ENCODE peak calls at places on chromosomes 5 and 9, in four cellular contexts. S is ovary; X is naive thymus-derived CD4-positive, alpha-beta T cell; F is HCT116. Z is an unnamed sample. For H3K4me1 and H3K27me3, the result is how much of the 10 kb centered on the place peaks cover.

GRCh38 chr5:76586531-76586930 is 36.7 kb downstream of the F2RL2 start:
- DNase-seq in S (no peak), X (no peak), F (no peak), Z (no peak)

GRCh38 chr5:97163360-97163764 is 19.7 kb downstream of the RIOK2 start:
- DNase-seq in S (no peak), X (no peak), F (no peak), Z (peak)

GRCh38 chr9:4622016-4622415 is 40.1 kb upstream of the PLPP6 start:
- DNase-seq in S (no peak), X (no peak), F (no peak), Z (no peak)

GRCh38 chr9:16615451-16615850 is 255.0 kb downstream of the BNC2 start:
- DNase-seq in S (no peak), X (no peak), F (no peak), Z (peak)

GRCh38 chr9:92950359-92950955 is 3.1 kb downstream of the FGD3 start:
- DNase-seq in S (no peak), X (no peak), F (no peak), Z (no peak)

GRCh38 chr9:83588256-83588655 is 34.7 kb upstream of the IDNK start:
- DNase-seq in S (no peak), X (no peak), F (no peak), Z (no peak)

GRCh38 chr5:145463634-145464033 is 371.5 kb downstream of the PRELID2 start:
- DNase-seq in S (no peak), X (no peak), F (no peak), Z (no peak)

GRCh38 chr5:65100846-65101678 is 332.3 kb downstream of the CWC27 start:
- DNase-seq in S (peak), X (no peak), F (peak), Z (peak)

GRCh38 chr5:76701298-76701697 is 14.6 kb upstream of the F2R start:
- DNase-seq in S (no peak), X (no peak), F (no peak), Z (no peak)

GRCh38 chr9:131276107-131276888 is at the start of gene FAM78A:
- DNase-seq in S (peak), X (peak), F (no peak), Z (peak)

GRCh38 chr9:19922476-19923118 is 133.8 kb upstream of the SLC24A2 start:
- DNase-seq in S (peak), X (no peak), F (peak), Z (peak)

GRCh38 chr9:35792044-35792813 is 838 bp downstream of the NPR2 start:
- DNase-seq in S (peak), X (no peak), F (no peak), Z (no peak)

GRCh38 chr9:35790025-35790384 is 1.4 kb upstream of the NPR2 start:
- DNase-seq in S (no peak), X (no peak), F (no peak), Z (no peak)

GRCh38 chr9:35790385-35791291 is 753 bp upstream of the NPR2 start:
- DNase-seq in S (peak), X (peak), F (no peak), Z (peak)

GRCh38 chr9:35792826-35793225 is 1.4 kb downstream of the NPR2 start:
- DNase-seq in S (no peak), X (no peak), F (no peak), Z (no peak)

GRCh38 chr9:35791321-35791921 is at the start of gene NPR2:
- DNase-seq in S (peak), X (no peak), F (no peak), Z (no peak)
- H3K4me3 ChIP-seq in S (peak), X (no peak), F (no peak), Z (no peak)

DNA sequence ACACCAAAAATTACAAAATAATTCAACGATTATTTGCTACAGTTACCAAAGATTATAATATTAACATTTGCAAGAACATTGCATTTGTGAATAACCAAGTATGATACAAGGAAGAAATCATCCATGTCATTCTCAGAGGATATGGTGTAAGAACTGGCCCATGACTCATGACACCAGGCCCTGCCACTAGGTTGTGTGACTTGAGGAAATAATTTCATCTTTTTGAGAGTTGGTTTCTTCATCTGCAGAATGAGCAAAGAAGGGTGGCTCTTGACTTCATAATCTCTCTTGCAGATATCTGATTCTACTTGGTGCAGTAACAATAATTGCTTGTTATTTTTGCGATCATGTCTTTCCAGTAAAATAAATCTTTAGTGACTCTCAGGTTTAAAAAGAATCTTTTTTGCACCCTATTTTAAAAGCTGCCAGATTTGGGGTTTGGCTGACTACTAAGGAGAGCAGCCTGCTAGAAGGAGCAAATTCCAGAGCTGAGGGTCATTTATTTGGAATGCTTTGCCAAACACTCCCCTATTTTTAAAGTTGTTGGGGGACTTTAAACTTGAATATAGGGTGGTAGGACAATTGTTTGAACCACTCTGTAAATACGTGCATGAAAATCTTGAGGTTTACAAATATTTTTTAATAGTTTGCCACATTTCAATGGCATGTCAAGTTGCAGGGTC is 23.5 kb downstream of the ITGA1 start:
- DNase-seq in S (no peak), X (no peak), F (no peak), Z (no peak)
- H3K4me1 ChIP-seq in S (under half), X (under half), F (under half), Z (under half)

GRCh38 chr5:174167080-174167910 is 121.8 kb downstream of the NSG2 start:
- DNase-seq in S (no peak), X (no peak), F (no peak), Z (no peak)
- H3K27me3 ChIP-seq in S (under half), X (under half), F (under half), Z (under half)

GRCh38 chr9:77753183-77753582 is 105.1 kb upstream of the GNA14 start:
- DNase-seq in S (no peak), X (no peak), F (no peak), Z (no peak)

GRCh38 chr9:77752566-77752965 is 104.4 kb upstream of the GNA14 start:
- DNase-seq in S (no peak), X (no peak), F (no peak), Z (no peak)

GRCh38 chr9:77750981-77751340 is 102.8 kb upstream of the GNA14 start:
- DNase-seq in S (no peak), X (no peak), F (no peak), Z (no peak)

GRCh38 chr9:77750284-77750683 is 102.2 kb upstream of the GNA14 start:
- DNase-seq in S (no peak), X (no peak), F (no peak), Z (no peak)

DNA sequence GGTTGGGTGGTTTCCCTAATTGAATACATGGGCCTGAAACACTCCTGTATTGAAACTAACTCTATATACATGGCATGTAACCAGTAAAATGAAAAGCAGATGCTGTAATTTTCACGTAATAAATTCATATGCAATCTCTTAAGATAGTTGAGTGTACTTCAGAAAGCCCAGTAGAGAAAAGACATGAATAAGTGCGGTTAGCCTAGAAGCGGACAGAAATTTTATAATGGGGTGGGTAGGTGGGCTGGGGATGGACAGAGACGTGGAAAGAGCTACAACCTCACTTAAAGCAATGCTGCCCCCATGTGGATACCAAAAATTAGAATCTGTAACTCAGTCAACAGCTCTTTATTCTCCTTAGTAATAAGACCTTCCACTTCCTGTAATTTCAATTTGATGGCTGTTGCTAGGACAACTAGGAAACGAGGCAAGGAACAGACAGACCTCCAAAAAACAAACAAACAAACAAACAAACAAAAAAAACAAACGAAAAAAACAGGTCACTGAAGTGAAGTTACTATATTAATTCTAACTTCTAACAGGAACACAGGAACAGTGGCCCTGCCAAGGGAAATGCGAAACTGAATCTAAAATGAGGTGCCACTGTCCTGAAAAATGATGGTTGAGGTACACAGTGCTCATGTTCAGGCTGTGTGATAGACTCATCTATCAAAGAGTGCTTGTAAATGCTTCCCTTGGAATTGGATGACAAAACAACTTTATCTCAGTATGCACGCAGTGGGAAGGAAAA is 103.4 kb upstream of the GNA14 start:
- DNase-seq in S (no peak), X (no peak), F (peak), Z (peak)
- H3K4me3 ChIP-seq in S (peak), X (no peak), F (no peak), Z (no peak)